ENCODE peak calls at places on chromosomes 16 and 17, in four cellular contexts. W is K562, Y is IMR-90, E is left ventricle myocardium inferior. K is an unnamed sample. For H3K36me3, the result is how much of the 10 kb centered on the place peaks cover.

GRCh38 chr16:8929086-8929748 is 34.5 kb downstream of the USP7 start:
- DNase-seq in Y (no peak), W (no peak), E (no peak), K (no peak)

GRCh38 chr17:56011406-56012131 is 141.7 kb upstream of the ANKFN1 start:
- DNase-seq in E (no peak), Y (no peak), W (no peak), K (no peak)

GRCh38 chr16:84740596-84741071 is 40.8 kb downstream of the USP10 start:
- DNase-seq in W (no peak), Y (no peak), E (peak), K (no peak)

GRCh38 chr17:42421479-42422332 is 1.4 kb downstream of the CAVIN1 start:
- DNase-seq in E (peak), Y (peak), W (peak), K (no peak)

GRCh38 chr17:56817066-56817465 is 16.7 kb downstream of the C17orf67 start:
- DNase-seq in Y (no peak), W (no peak), E (no peak), K (no peak)

GRCh38 chr17:6374761-6375312 is 60.1 kb downstream of the AIPL1 start:
- DNase-seq in Y (peak), E (no peak), W (no peak), K (no peak)

GRCh38 chr16:87203060-87203656 is 114.0 kb downstream of the C16orf95 start:
- DNase-seq in W (peak), E (peak), Y (peak), K (no peak)

GRCh38 chr17:77337150-77337549 is 196.4 kb downstream of the SEC14L1 start:
- DNase-seq in W (no peak), E (no peak), Y (no peak), K (no peak)

GRCh38 chr17:20896153-20896649 is 146.6 kb downstream of the USP22 start:
- DNase-seq in Y (peak), W (no peak), E (no peak), K (no peak)

GRCh38 chr17:82805823-82806222 is 34.0 kb downstream of the ZNF750 start:
- DNase-seq in Y (no peak), E (no peak), W (no peak), K (no peak)

GRCh38 chr16:57993452-57993851 is 7.0 kb downstream of the ZNF319 start:
- DNase-seq in W (no peak), Y (no peak), E (no peak), K (no peak)

GRCh38 chr17:40318835-40319332 is 9.9 kb downstream of the RARA start:
- DNase-seq in W (peak), Y (no peak), E (peak), K (no peak)

DNA sequence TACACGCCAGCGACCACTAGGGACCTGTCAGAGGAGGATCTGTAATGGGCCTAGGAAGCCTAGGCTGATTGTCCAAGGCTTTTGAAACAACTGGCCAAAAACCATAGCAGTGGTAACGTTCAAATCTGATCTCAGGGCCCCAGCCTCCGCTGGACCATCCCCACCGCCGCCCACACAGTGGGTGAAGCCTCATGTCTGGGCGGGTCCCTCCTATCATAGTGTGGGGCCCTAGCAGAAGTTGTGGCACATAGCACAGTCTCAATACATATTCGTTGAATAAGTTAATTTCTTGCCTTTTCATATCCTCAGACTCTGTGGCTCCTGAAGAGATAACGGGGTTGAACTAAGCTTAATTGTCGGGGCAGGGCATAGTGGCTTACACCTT is 818 bp downstream of the DPH1 start:
- DNase-seq in Y (no peak), E (no peak), W (peak), K (no peak)
- H3K27ac ChIP-seq in Y (peak), E (peak), W (peak), K (peak)

DNA sequence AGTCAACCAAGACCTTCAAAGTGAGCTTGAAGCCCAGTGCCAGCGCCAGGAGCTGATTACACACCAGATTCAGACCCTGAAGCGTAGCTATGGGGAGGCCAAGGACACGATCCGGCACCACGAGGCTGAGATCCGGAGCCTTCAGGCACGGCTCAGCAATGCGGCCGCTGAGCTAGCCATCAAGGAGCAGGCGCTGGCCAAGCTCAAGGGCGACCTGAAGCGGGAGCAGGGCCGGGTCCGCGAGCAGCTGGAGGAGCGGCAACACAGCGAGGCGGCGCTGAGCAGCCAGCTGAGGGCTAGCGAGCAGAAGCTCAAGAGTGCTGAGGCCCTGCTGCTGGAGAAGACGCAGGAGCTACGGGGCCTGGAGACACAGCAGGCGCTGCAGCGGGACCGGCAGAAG is 42.0 kb downstream of the PLD6 start:
- DNase-seq in E (no peak), W (no peak), Y (no peak), K (no peak)
- H3K36me3 ChIP-seq in E (half or more), W (under half), Y (half or more), K (half or more)

GRCh38 chr16:68491576-68491950 is 43.3 kb upstream of the SMPD3 start:
- DNase-seq in W (no peak), Y (no peak), E (no peak), K (no peak)
- H3K27ac ChIP-seq in W (no peak), Y (no peak), E (no peak), K (peak)

GRCh38 chr17:11601661-11602060 is 3.4 kb downstream of the DNAH9 start:
- DNase-seq in Y (no peak), W (no peak), E (no peak), K (no peak)
- H3K36me3 ChIP-seq in Y (under half), W (under half), E (under half), K (under half)

GRCh38 chr17:14780116-14780515 is 479.2 kb downstream of the HS3ST3B1 start:
- DNase-seq in W (no peak), Y (no peak), E (no peak), K (no peak)

GRCh38 chr17:14775761-14776492 is 475.0 kb downstream of the HS3ST3B1 start:
- DNase-seq in E (no peak), W (no peak), Y (no peak), K (no peak)

GRCh38 chr17:14774774-14775173 is 473.9 kb downstream of the HS3ST3B1 start:
- DNase-seq in Y (no peak), E (no peak), W (no peak), K (no peak)

GRCh38 chr17:14779236-14779635 is 478.4 kb downstream of the HS3ST3B1 start:
- DNase-seq in W (no peak), E (no peak), Y (no peak), K (no peak)

GRCh38 chr17:14776791-14777190 is 475.9 kb downstream of the HS3ST3B1 start:
- DNase-seq in E (no peak), Y (peak), W (no peak), K (no peak)
- H3K27ac ChIP-seq in E (no peak), Y (no peak), W (no peak), K (no peak)

DNA sequence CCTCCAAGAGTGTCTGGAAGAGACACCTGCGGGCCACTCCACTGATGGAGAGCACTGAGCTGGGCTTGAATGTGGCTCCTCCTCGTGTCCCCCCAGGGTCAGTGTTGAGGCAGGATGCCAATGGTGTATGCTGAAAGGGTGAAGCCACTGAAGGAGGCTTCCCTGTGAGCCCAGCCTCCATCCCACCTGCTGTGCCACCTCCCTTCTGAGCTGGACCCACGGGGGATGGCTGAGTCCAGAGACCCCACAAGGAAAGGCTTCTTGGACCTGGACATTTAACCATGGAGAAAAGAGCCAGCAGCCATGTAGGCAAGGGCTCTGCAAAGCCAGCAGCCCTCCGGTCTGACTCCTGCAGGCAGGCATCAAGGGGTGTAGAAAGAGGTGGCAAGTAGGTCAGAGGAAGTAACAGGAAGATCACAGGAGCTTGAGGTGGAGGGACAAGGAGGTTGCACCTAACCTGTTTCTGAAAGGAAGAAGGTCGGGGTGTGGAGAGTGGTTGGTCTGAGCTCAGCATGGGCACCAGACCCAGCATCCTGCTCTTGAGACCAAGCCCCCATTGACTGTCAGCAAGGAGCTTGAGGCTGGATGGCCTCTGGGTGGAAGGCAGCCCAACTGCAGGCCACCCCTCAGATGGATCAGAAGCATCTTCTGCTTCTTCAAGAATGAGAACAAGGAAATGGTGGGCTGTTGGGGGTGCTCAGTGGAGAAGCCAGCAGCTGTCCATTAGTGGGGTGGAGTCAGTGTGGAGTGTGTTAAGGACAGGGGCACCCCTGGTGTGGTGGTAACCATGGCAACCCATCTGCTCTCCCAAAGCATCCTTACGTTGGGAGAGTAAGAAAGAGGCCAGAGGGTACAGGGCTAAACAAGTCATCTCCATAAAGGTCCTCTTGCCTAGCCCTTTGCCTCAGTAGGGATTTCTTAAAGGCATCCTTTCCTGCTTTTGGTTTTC is 80.7 kb downstream of the PLD6 start:
- DNase-seq in W (no peak), Y (no peak), E (no peak), K (no peak)
- H3K36me3 ChIP-seq in W (under half), Y (under half), E (under half), K (under half)

GRCh38 chr17:32976131-32976530 is 15.5 kb upstream of the SPACA3 start:
- DNase-seq in E (no peak), Y (no peak), W (no peak), K (no peak)

GRCh38 chr17:32971171-32971570 is 20.5 kb upstream of the SPACA3 start:
- DNase-seq in W (peak), E (no peak), Y (no peak), K (no peak)

GRCh38 chr17:32964541-32964940 is 27.1 kb upstream of the SPACA3 start:
- DNase-seq in Y (no peak), W (no peak), E (no peak), K (no peak)

DNA sequence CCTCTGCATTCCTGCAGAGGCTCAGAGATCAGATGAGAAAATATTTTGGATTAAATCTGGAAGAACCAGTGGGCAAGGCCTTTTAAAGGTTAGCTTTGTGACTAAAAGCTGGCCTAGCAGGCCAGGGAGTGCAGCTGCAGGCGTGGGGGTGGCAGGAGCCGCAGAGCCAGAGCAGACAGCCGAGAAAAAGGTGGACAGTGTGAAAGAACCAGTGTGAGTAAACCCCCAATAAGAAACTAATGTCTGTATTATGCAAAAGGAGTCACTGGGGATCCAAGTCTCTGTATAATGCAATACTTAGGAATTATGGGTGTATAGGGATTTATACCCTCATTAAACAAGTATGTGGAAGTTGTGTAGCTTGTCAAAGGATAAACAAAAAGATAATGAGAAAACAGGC is 21.4 kb upstream of the SPACA3 start:
- DNase-seq in E (no peak), W (no peak), Y (no peak), K (no peak)
- H3K27ac ChIP-seq in E (no peak), W (peak), Y (no peak), K (no peak)